ENCODE peak calls at places on chromosomes 6 and 20, in eight cellular contexts. Q, D, K, B, R, L, A and H are unnamed samples.
A peak's percentile ranks its signal among the peaks of the same experiment; 100 is the strongest.

GRCh38 chr6:13355043-13355945 is 27.0 kb upstream of the TBC1D7 start:
- DNase-seq in B (no peak), K (peak; percentile 96), A (no peak), Q (peak; percentile 100), L (no peak), D (no peak), R (no peak), H (peak; percentile 39)

GRCh38 chr6:108622601-108623335 is 62.1 kb downstream of the FOXO3 start:
- DNase-seq in A (no peak), B (no peak), K (peak; percentile 82), Q (peak; percentile 96), R (no peak), L (no peak), D (peak; percentile 10), H (no peak)

GRCh38 chr20:50256577-50256976 is 65.9 kb downstream of the CEBPB start:
- DNase-seq in K (no peak), L (no peak), Q (no peak), A (no peak), R (no peak), D (no peak), B (no peak), H (no peak)

GRCh38 chr6:143561105-143561704 is 49.7 kb upstream of the FUCA2 start:
- DNase-seq in D (no peak), L (no peak), Q (no peak), R (no peak), A (no peak), K (no peak), B (no peak), H (no peak)

GRCh38 chr6:15296735-15297134 is 50.9 kb downstream of the JARID2 start:
- DNase-seq in A (no peak), K (no peak), L (no peak), D (no peak), R (peak; percentile 45), Q (no peak), B (no peak), H (peak; percentile 45)

GRCh38 chr6:21064716-21065340 is 528.7 kb upstream of the SOX4 start:
- DNase-seq in D (no peak), L (no peak), A (no peak), R (no peak), B (no peak), K (peak; percentile 13), Q (peak; percentile 59), H (no peak)

GRCh38 chr6:140806431-140806830 is 1326.3 kb upstream of the GJE1 start:
- DNase-seq in A (no peak), B (no peak), D (no peak), L (no peak), R (no peak), Q (peak; percentile 25), K (peak; percentile 43), H (no peak)

GRCh38 chr6:7725849-7726415 is at the start of gene BMP6:
- DNase-seq in K (peak; percentile 84), R (peak; percentile 42), B (peak; percentile 26), Q (peak; percentile 85), L (no peak), D (peak; percentile 88), A (peak; percentile 87), H (peak; percentile 71)

GRCh38 chr6:16391451-16391912 is 153.1 kb downstream of the GMPR start:
- DNase-seq in A (peak; percentile 57), K (peak; percentile 48), R (no peak), Q (peak; percentile 67), L (no peak), D (no peak), B (no peak), H (no peak)

GRCh38 chr20:50663095-50663821 is 28.1 kb downstream of the RIPOR3 start:
- DNase-seq in R (no peak), L (no peak), Q (no peak), B (no peak), A (peak; percentile 83), D (peak; percentile 79), K (no peak), H (no peak)

GRCh38 chr6:161342039-161342438 is 68.2 kb upstream of the AGPAT4 start:
- DNase-seq in D (no peak), A (no peak), K (no peak), Q (no peak), L (no peak), B (no peak), R (no peak), H (no peak)

GRCh38 chr6:157019733-157020132 is 242.6 kb downstream of the ARID1B start:
- DNase-seq in K (peak; percentile 39), A (no peak), D (no peak), R (no peak), Q (no peak), B (no peak), L (no peak), H (no peak)

GRCh38 chr6:31158863-31159855 is 770 bp downstream of the TCF19 start:
- DNase-seq in L (no peak), B (no peak), A (no peak), K (peak; percentile 50), Q (peak; percentile 25), D (no peak), R (no peak), H (peak; percentile 28)

GRCh38 chr20:2751347-2751867 is 49.0 kb downstream of the CPXM1 start:
- DNase-seq in Q (no peak), D (peak; percentile 48), K (no peak), B (no peak), A (peak; percentile 59), R (no peak), L (no peak), H (no peak)

GRCh38 chr6:17656092-17656491 is 50.6 kb downstream of the NUP153 start:
- DNase-seq in K (peak; percentile 18), Q (no peak), B (no peak), D (peak; percentile 5), A (no peak), R (no peak), L (no peak), H (no peak)

GRCh38 chr6:113848280-113848679 is 8.9 kb upstream of the MARCKS start:
- DNase-seq in A (no peak), K (no peak), D (no peak), R (no peak), Q (no peak), B (no peak), L (no peak), H (no peak)

GRCh38 chr6:113859349-113860164 is 2.4 kb downstream of the MARCKS start:
- DNase-seq in R (no peak), A (no peak), L (no peak), Q (peak; percentile 58), D (peak; percentile 33), B (no peak), K (peak; percentile 54), H (no peak)